ENCODE peak calls at places on chromosome 10, in seven cellular contexts. C is left lung; S is stimulated activated CD4-positive, alpha-beta T cell treated with anti-CD3 and anti-CD28 coated beads, Interleukin-2, amount 100 ng/mL, for 24 hours; E is MM.1S; W is IMR-90; G is GDM1; L is H54. F is an unnamed sample.

GRCh38 chr10:15339857-15340256 is 31.2 kb downstream of the FAM171A1 start:
- DNase-seq in E (no peak), W (no peak), S (no peak), L (no peak), G (no peak), C (no peak), F (no peak)

GRCh38 chr10:24969732-24970330 is 17.4 kb upstream of the PRTFDC1 start:
- DNase-seq in W (no peak), G (no peak), L (no peak), S (no peak), E (no peak), C (no peak), F (no peak)

GRCh38 chr10:43199684-43200537 is 61.7 kb downstream of the CSGALNACT2 start:
- DNase-seq in E (no peak), W (no peak), S (no peak), C (no peak), L (no peak), G (no peak), F (peak)

GRCh38 chr10:14555806-14556205 is 218.9 kb downstream of the FAM107B start:
- DNase-seq in W (no peak), G (no peak), E (peak), L (no peak), C (no peak), S (no peak), F (no peak)

GRCh38 chr10:90860790-90861189 is 3.0 kb upstream of the HTR7 start:
- DNase-seq in C (no peak), S (no peak), L (no peak), G (no peak), E (peak), W (no peak), F (no peak)

GRCh38 chr10:497289-497688 is 192.2 kb downstream of the DIP2C start:
- DNase-seq in S (no peak), E (no peak), G (no peak), C (no peak), W (no peak), L (no peak), F (no peak)

GRCh38 chr10:33483124-33483794 is 148.8 kb upstream of the NRP1 start:
- DNase-seq in E (no peak), W (peak), G (no peak), L (no peak), S (no peak), C (no peak), F (no peak)

GRCh38 chr10:133527779-133528271 is 662 bp downstream of the CYP2E1 start:
- DNase-seq in S (no peak), E (no peak), C (no peak), L (no peak), G (no peak), W (no peak), F (no peak)

GRCh38 chr10:82826132-82826531 is 951.1 kb downstream of the NRG3 start:
- DNase-seq in W (no peak), S (no peak), L (no peak), E (no peak), G (no peak), C (no peak), F (no peak)

GRCh38 chr10:97353945-97354344 is 19.4 kb upstream of the FRAT2 start:
- DNase-seq in S (no peak), C (peak), W (no peak), E (no peak), G (no peak), L (no peak), F (peak)

GRCh38 chr10:7000063-7000462 is 410.8 kb downstream of the SFMBT2 start:
- DNase-seq in G (no peak), C (no peak), S (no peak), W (no peak), E (no peak), L (no peak), F (no peak)

GRCh38 chr10:116866987-116867595 is 17.8 kb downstream of the ENO4 start:
- DNase-seq in G (no peak), C (no peak), W (peak), E (no peak), L (no peak), S (no peak), F (no peak)

GRCh38 chr10:84329094-84329611 is 764 bp downstream of the CCSER2 start:
- DNase-seq in S (peak), W (peak), G (no peak), L (no peak), C (no peak), E (peak), F (no peak)

GRCh38 chr10:75405201-75406143 is 3.9 kb upstream of the ZNF503 start:
- DNase-seq in S (no peak), C (peak), E (no peak), W (no peak), G (no peak), L (no peak), F (peak)

GRCh38 chr10:72831696-72832355 is 61.7 kb upstream of the OIT3 start:
- DNase-seq in C (no peak), L (no peak), W (peak), G (no peak), S (no peak), E (no peak), F (no peak)

GRCh38 chr10:44975487-44976331 is 2.9 kb downstream of the DEPP1 start:
- DNase-seq in G (no peak), C (peak), E (no peak), W (peak), S (no peak), L (peak), F (no peak)

GRCh38 chr10:60535427-60535826 is 145.8 kb upstream of the ANK3 start:
- DNase-seq in W (no peak), E (no peak), L (no peak), C (no peak), S (no peak), G (no peak), F (no peak)

GRCh38 chr10:130567436-130567835 is 431.2 kb downstream of the GLRX3 start:
- DNase-seq in L (no peak), G (no peak), E (no peak), W (no peak), C (no peak), S (no peak), F (no peak)

GRCh38 chr10:20299037-20299557 is 482.9 kb downstream of the PLXDC2 start:
- DNase-seq in W (peak), E (no peak), L (no peak), C (no peak), G (no peak), S (no peak), F (no peak)

GRCh38 chr10:23643396-23643795 is 204.5 kb downstream of the OTUD1 start:
- DNase-seq in W (no peak), C (peak), E (no peak), G (peak), S (no peak), L (no peak), F (peak)

GRCh38 chr10:73117976-73118743 is 7.9 kb downstream of the NUDT13 start:
- DNase-seq in W (peak), C (no peak), E (peak), L (no peak), G (no peak), S (no peak), F (no peak)

GRCh38 chr10:1732501-1733123 is 4.7 kb downstream of the ADARB2 start:
- DNase-seq in W (no peak), E (no peak), S (no peak), G (no peak), C (no peak), L (no peak), F (no peak)

GRCh38 chr10:95533590-95533989 is 27.6 kb downstream of the SORBS1 start:
- DNase-seq in G (no peak), L (no peak), S (no peak), C (no peak), E (no peak), W (no peak), F (no peak)

GRCh38 chr10:79155301-79156081 is 86.7 kb downstream of the ZMIZ1 start:
- DNase-seq in W (peak), G (no peak), E (no peak), C (no peak), S (no peak), L (peak), F (no peak)

GRCh38 chr10:31204090-31204489 is 114.9 kb upstream of the ZEB1 start:
- DNase-seq in E (no peak), G (no peak), W (peak), L (no peak), S (no peak), C (no peak), F (no peak)

GRCh38 chr10:87550741-87551140 is 46.0 kb downstream of the MINPP1 start:
- DNase-seq in C (no peak), S (no peak), G (no peak), E (no peak), W (no peak), L (no peak), F (no peak)

GRCh38 chr10:24519950-24520349 is 203.7 kb downstream of the ARHGAP21 start:
- DNase-seq in G (no peak), W (peak), E (no peak), C (no peak), S (peak), L (no peak), F (no peak)

GRCh38 chr10:84205049-84205852 is 10.9 kb downstream of the CDHR1 start:
- DNase-seq in W (peak), G (peak), C (no peak), S (peak), E (peak), L (peak), F (no peak)

GRCh38 chr10:49736564-49737113 is 25.5 kb downstream of the OGDHL start:
- DNase-seq in L (no peak), S (no peak), W (no peak), G (no peak), E (no peak), C (no peak), F (no peak)

GRCh38 chr10:128274938-128275337 is 148.7 kb upstream of the MKI67 start:
- DNase-seq in E (peak), L (no peak), S (no peak), G (no peak), C (no peak), W (no peak), F (no peak)

GRCh38 chr10:133127291-133128125 is 32.5 kb upstream of the KNDC1 start:
- DNase-seq in S (peak), G (no peak), C (peak), W (no peak), L (no peak), E (no peak), F (peak)

GRCh38 chr10:78861456-78862327 is 207.1 kb upstream of the ZMIZ1 start:
- DNase-seq in C (no peak), S (no peak), G (no peak), L (peak), W (no peak), E (no peak), F (no peak)

GRCh38 chr10:31123946-31124345 is 92.3 kb upstream of the ZNF438 start:
- DNase-seq in G (no peak), S (no peak), W (no peak), E (no peak), L (no peak), C (no peak), F (no peak)

GRCh38 chr10:44436240-44436639 is 51.3 kb upstream of the CXCL12 start:
- DNase-seq in S (no peak), G (no peak), C (no peak), W (no peak), L (no peak), E (no peak), F (no peak)

GRCh38 chr10:131746241-131746711 is 154.5 kb upstream of the PPP2R2D start:
- DNase-seq in E (no peak), G (no peak), S (no peak), W (no peak), C (no peak), L (no peak), F (no peak)